ENCODE peak calls at places on chromosomes 13 and 19, in seven cellular contexts. K is caudate nucleus; E is fibroblast of the aortic adventitia; C is CD8-positive, alpha-beta T cell; Q is HCT116; V is nucleus accumbens; S is EH. R is an unnamed sample.

GRCh38 chr13:33139186-33139585 is 123.0 kb downstream of the KL start:
- DNase-seq in K (no peak), E (no peak), C (no peak), Q (no peak), V (no peak), S (no peak), R (no peak)

GRCh38 chr19:4732680-4733114 is 9.1 kb upstream of the DPP9 start:
- DNase-seq in K (peak; percentile 37), E (peak; percentile 70), C (peak; percentile 23), Q (peak; percentile 58), V (no peak), S (peak; percentile 72), R (peak; percentile 35)

GRCh38 chr19:35446194-35446593 is 1.9 kb upstream of the FFAR2 start:
- DNase-seq in K (no peak), E (no peak), C (no peak), Q (no peak), V (no peak), S (no peak), R (no peak)

GRCh38 chr19:3450796-3451411 is 29.4 kb downstream of the SMIM24 start:
- DNase-seq in K (no peak), E (peak; percentile 100), C (no peak), Q (no peak), V (no peak), S (peak; percentile 100), R (peak; percentile 91)

GRCh38 chr19:38698225-38699026 is 45.8 kb downstream of the CAPN12 start:
- DNase-seq in K (peak; percentile 44), E (no peak), C (no peak), Q (no peak), V (no peak), S (no peak), R (no peak)

GRCh38 chr13:30845297-30846214 is 60.5 kb upstream of the MEDAG start:
- DNase-seq in K (no peak), E (no peak), C (no peak), Q (no peak), V (no peak), S (peak; percentile 36), R (no peak)

GRCh38 chr19:49502866-49503581 is 6.8 kb downstream of the RPS11 start:
- DNase-seq in K (no peak), E (peak; percentile 92), C (no peak), Q (peak; percentile 54), V (no peak), S (peak; percentile 80), R (no peak)

GRCh38 chr19:28700176-28700575 is 512.8 kb downstream of the UQCRFS1 start:
- DNase-seq in K (no peak), E (peak; percentile 15), C (no peak), Q (no peak), V (no peak), S (peak; percentile 31), R (no peak)

GRCh38 chr19:45440873-45441654 is 17.3 kb upstream of the ERCC1 start:
- DNase-seq in K (no peak), E (no peak), C (no peak), Q (no peak), V (no peak), S (peak; percentile 76), R (no peak)

GRCh38 chr13:114015608-114016295 is 41.9 kb upstream of the C13orf46 start:
- DNase-seq in K (no peak), E (peak; percentile 64), C (no peak), Q (no peak), V (no peak), S (peak; percentile 92), R (no peak)

GRCh38 chr13:93450226-93450625 is 223.6 kb downstream of the GPC6 start:
- DNase-seq in K (no peak), E (peak; percentile 40), C (no peak), Q (no peak), V (no peak), S (peak; percentile 8), R (no peak)

GRCh38 chr19:18392417-18392816 is 5.0 kb downstream of the LRRC25 start:
- DNase-seq in K (no peak), E (no peak), C (no peak), Q (no peak), V (no peak), S (no peak), R (no peak)

GRCh38 chr13:78020861-78021260 is 102.2 kb upstream of the EDNRB start:
- DNase-seq in K (no peak), E (no peak), C (no peak), Q (no peak), V (no peak), S (no peak), R (no peak)

GRCh38 chr13:28991764-28992163 is 171.6 kb downstream of the MTUS2 start:
- DNase-seq in K (no peak), E (no peak), C (no peak), Q (no peak), V (no peak), S (no peak), R (no peak)

GRCh38 chr13:20702945-20703784 is at the start of gene IL17D:
- DNase-seq in K (peak; percentile 58), E (no peak), C (no peak), Q (no peak), V (no peak), S (peak; percentile 18), R (no peak)

GRCh38 chr13:50991624-50992610 is 82.3 kb downstream of the RNASEH2B start:
- DNase-seq in K (no peak), E (no peak), C (no peak), Q (no peak), V (no peak), S (no peak), R (no peak)